ENCODE peak calls at places on chromosome 4, in four cellular contexts. Y is midbrain; G is activated CD8-positive, alpha-beta T cell treated with anti-CD3 and anti-CD28 coated beads, Interleukin-2, amount 10 ng/mL, durations not matched to agents 7 days and 5 days; R is body of pancreas. Q is an unnamed sample.

GRCh38 chr4:41146716-41147506 is 67.4 kb downstream of the APBB2 start:
- DNase-seq in Y (peak; percentile 86), G (no peak), R (no peak), Q (no peak)

GRCh38 chr4:139229534-139230039 is 50.4 kb downstream of the MGARP start:
- DNase-seq in Y (peak; percentile 62), G (no peak), R (no peak), Q (no peak)

GRCh38 chr4:176833416-176833815 is 40.7 kb upstream of the VEGFC start:
- DNase-seq in Y (no peak), G (no peak), R (no peak), Q (no peak)

GRCh38 chr4:11002961-11003360 is 318.4 kb upstream of the CLNK start:
- DNase-seq in Y (no peak), G (no peak), R (no peak), Q (no peak)

GRCh38 chr4:17324431-17324830 is 187.5 kb downstream of the QDPR start:
- DNase-seq in Y (peak; percentile 46), G (peak; percentile 70), R (peak; percentile 28), Q (no peak)

GRCh38 chr4:4981827-4982226 is 37.4 kb downstream of the CYTL1 start:
- DNase-seq in Y (no peak), G (no peak), R (no peak), Q (no peak)

GRCh38 chr4:7172946-7173345 is 19.4 kb upstream of the SORCS2 start:
- DNase-seq in Y (no peak), G (no peak), R (peak; percentile 2), Q (no peak)

GRCh38 chr4:53997901-53998300 is 66.5 kb downstream of the CHIC2 start:
- DNase-seq in Y (no peak), G (no peak), R (peak; percentile 38), Q (no peak)

GRCh38 chr4:78542373-78542772 is 9.2 kb upstream of the ANXA3 start:
- DNase-seq in Y (no peak), G (no peak), R (no peak), Q (no peak)

GRCh38 chr4:11525085-11525484 is 96.4 kb upstream of the HS3ST1 start:
- DNase-seq in Y (no peak), G (no peak), R (no peak), Q (no peak)

GRCh38 chr4:179465131-179465797 is 2023.0 kb upstream of the AGA start:
- DNase-seq in Y (no peak), G (no peak), R (no peak), Q (no peak)

GRCh38 chr4:123699823-123700822 is 303.5 kb downstream of the SPRY1 start:
- DNase-seq in Y (peak; percentile 49), G (no peak), R (no peak), Q (no peak)

GRCh38 chr4:183448436-183448835 is 4.0 kb downstream of the CDKN2AIP start:
- DNase-seq in Y (no peak), G (no peak), R (no peak), Q (no peak)

GRCh38 chr4:138875886-138876608 is 139.5 kb upstream of the NOCT start:
- DNase-seq in Y (no peak), G (no peak), R (no peak), Q (no peak)

GRCh38 chr4:48483006-48483776 is at the start of gene SLC10A4:
- DNase-seq in Y (no peak), G (no peak), R (no peak), Q (no peak)

GRCh38 chr4:5446595-5446994 is 261.8 kb downstream of the EVC2 start:
- DNase-seq in Y (no peak), G (no peak), R (no peak), Q (no peak)

GRCh38 chr4:113435893-113436292 is 325.6 kb downstream of the CAMK2D start:
- DNase-seq in Y (no peak), G (no peak), R (no peak), Q (peak; percentile 75)

GRCh38 chr4:187258651-187259401 is 535.2 kb upstream of the FAT1 start:
- DNase-seq in Y (no peak), G (no peak), R (no peak), Q (no peak)

Q was measured in NCI-H2171.